ENCODE peak calls at places on chromosomes 2 and 18, in six cellular contexts. L is H1, R is HCT116, G is GM12878, U is HepG2, K is K562. M is an unnamed sample.
A peak's percentile ranks its signal among the peaks of the same experiment; 100 is the strongest.

GRCh38 chr2:161355985-161356384 is 47.8 kb downstream of the PSMD14 start:
- DNase-seq in L (no peak), R (no peak), G (no peak), U (no peak), K (no peak), M (no peak)

GRCh38 chr2:120205901-120206581 is 17.2 kb downstream of the TMEM185B start:
- DNase-seq in L (peak; percentile 93), R (no peak), G (no peak), U (no peak), K (peak; percentile 56), M (peak; percentile 25)

GRCh38 chr2:98899041-98899702 is 36.9 kb downstream of the CRACDL start:
- DNase-seq in L (peak; percentile 17), R (no peak), G (no peak), U (no peak), K (no peak), M (no peak)

GRCh38 chr2:201260302-201260800 is at the start of gene CASP8:
- DNase-seq in L (no peak), R (no peak), G (no peak), U (peak; percentile 55), K (no peak), M (no peak)

GRCh38 chr2:109410021-109410815 is 203.5 kb downstream of the SEPTIN10 start:
- DNase-seq in L (no peak), R (no peak), G (no peak), U (no peak), K (no peak), M (peak; percentile 16)

GRCh38 chr2:219274392-219274921 is 4.7 kb upstream of the DNAJB2 start:
- DNase-seq in L (no peak), R (peak; percentile 64), G (no peak), U (peak; percentile 74), K (no peak), M (peak; percentile 80)

GRCh38 chr2:42046819-42047487 is 868 bp upstream of the PKDCC start:
- DNase-seq in L (peak; percentile 70), R (no peak), G (no peak), U (peak; percentile 58), K (peak; percentile 43), M (peak; percentile 94)

GRCh38 chr2:128734521-128735295 is 416.0 kb upstream of the HS6ST1 start:
- DNase-seq in L (peak; percentile 67), R (no peak), G (no peak), U (no peak), K (no peak), M (no peak)

GRCh38 chr18:2240311-2240705 is 331.0 kb downstream of the METTL4 start:
- DNase-seq in L (no peak), R (no peak), G (no peak), U (no peak), K (no peak), M (no peak)

GRCh38 chr2:217830061-217830460 is 172.7 kb downstream of the TNS1 start:
- DNase-seq in L (no peak), R (no peak), G (no peak), U (no peak), K (no peak), M (no peak)

GRCh38 chr2:217958206-217958888 is 44.4 kb downstream of the TNS1 start:
- DNase-seq in L (no peak), R (no peak), G (no peak), U (no peak), K (no peak), M (no peak)

GRCh38 chr2:100998235-100998573 is 3.9 kb upstream of the RPL31 start:
- DNase-seq in L (no peak), R (no peak), G (no peak), U (no peak), K (no peak), M (no peak)

GRCh38 chr18:48888681-48889080 is 62.1 kb downstream of the SMAD7 start:
- DNase-seq in L (no peak), R (no peak), G (no peak), U (no peak), K (no peak), M (no peak)

GRCh38 chr2:224147174-224147573 is 108.1 kb upstream of the SERPINE2 start:
- DNase-seq in L (no peak), R (peak; percentile 24), G (no peak), U (no peak), K (no peak), M (no peak)

GRCh38 chr2:96692094-96692971 is 47.5 kb downstream of the LMAN2L start:
- DNase-seq in L (no peak), R (no peak), G (no peak), U (no peak), K (no peak), M (no peak)

GRCh38 chr2:6072757-6073156 is 380.6 kb downstream of the SOX11 start:
- DNase-seq in L (no peak), R (no peak), G (no peak), U (no peak), K (no peak), M (no peak)

GRCh38 chr18:55522011-55522410 is 66.0 kb downstream of the TCF4 start:
- DNase-seq in L (peak; percentile 82), R (no peak), G (no peak), U (no peak), K (peak; percentile 23), M (no peak)

GRCh38 chr2:142020368-142020767 is 110.4 kb downstream of the LRP1B start:
- DNase-seq in L (no peak), R (no peak), G (no peak), U (no peak), K (no peak), M (no peak)

GRCh38 chr2:5695641-5696350 is 3.6 kb downstream of the SOX11 start:
- DNase-seq in L (peak; percentile 74), R (no peak), G (no peak), U (no peak), K (no peak), M (peak; percentile 33)

GRCh38 chr18:3453540-3454364 is 3.8 kb downstream of the TGIF1 start:
- DNase-seq in L (no peak), R (no peak), G (no peak), U (peak; percentile 96), K (no peak), M (no peak)

GRCh38 chr2:213764849-213765248 is 480.6 kb downstream of the SPAG16 start:
- DNase-seq in L (no peak), R (no peak), G (no peak), U (no peak), K (no peak), M (no peak)

GRCh38 chr2:202269585-202269984 is 4.0 kb downstream of the NOP58 start:
- DNase-seq in L (no peak), R (no peak), G (peak; percentile 17), U (no peak), K (no peak), M (no peak)

GRCh38 chr2:148161909-148162308 is 141.0 kb downstream of the MBD5 start:
- DNase-seq in L (no peak), R (no peak), G (no peak), U (no peak), K (no peak), M (no peak)

GRCh38 chr18:57831597-57832377 is 28.7 kb upstream of the ATP8B1 start:
- DNase-seq in L (no peak), R (no peak), G (no peak), U (no peak), K (no peak), M (no peak)

GRCh38 chr2:125070726-125071505 is 1045.8 kb downstream of the CNTNAP5 start:
- DNase-seq in L (no peak), R (no peak), G (no peak), U (no peak), K (no peak), M (no peak)

GRCh38 chr18:49617846-49618245 is 56.0 kb downstream of the LIPG start:
- DNase-seq in L (no peak), R (no peak), G (no peak), U (no peak), K (no peak), M (no peak)

GRCh38 chr18:75211002-75211621 is 515 bp downstream of the TSHZ1 start:
- DNase-seq in L (no peak), R (no peak), G (no peak), U (peak; percentile 19), K (peak; percentile 34), M (no peak)

GRCh38 chr2:221779614-221780067 is 207.5 kb upstream of the EPHA4 start:
- DNase-seq in L (no peak), R (no peak), G (no peak), U (no peak), K (no peak), M (no peak)

GRCh38 chr2:28335666-28336065 is 57.0 kb upstream of the FOSL2 start:
- DNase-seq in L (no peak), R (no peak), G (no peak), U (no peak), K (no peak), M (no peak)
- H3K4me1 ChIP-seq in L (no peaks in the 10 kb centered on the region), R (peaks cover 19% of the 10 kb centered on the region), G (no peaks in the 10 kb centered on the region), U (no peaks in the 10 kb centered on the region), K (peaks cover 8% of the 10 kb centered on the region), M (peaks cover under 1% of the 10 kb centered on the region)

DNA sequence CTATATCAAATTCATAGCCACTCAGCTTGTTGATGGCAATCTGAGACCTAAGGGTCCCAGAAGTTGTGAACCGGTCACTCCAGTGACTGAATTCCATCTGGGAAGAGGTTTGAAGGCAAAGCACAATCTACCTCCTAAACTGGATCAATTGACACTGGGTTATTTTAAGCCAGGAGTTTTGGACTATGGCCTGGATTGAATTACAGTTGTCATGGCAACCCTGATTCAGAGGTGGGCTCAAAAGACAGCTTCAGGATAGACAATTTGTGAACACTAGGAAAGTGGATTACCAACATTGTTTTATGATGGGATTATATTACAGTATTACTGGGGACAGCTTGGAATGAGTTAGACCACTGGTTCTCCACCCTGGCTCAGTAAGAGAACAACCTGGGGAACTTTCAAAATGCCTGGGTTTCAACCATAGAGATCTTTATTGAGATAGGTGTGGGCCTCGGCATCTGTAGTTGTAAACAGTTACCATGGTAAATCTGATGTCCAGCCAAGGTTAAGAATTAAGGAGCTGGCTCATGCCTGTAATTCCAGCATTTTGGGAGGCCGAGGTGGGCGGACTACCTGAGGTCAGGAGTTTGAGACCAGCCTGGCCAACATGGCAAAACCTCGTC is 58.8 kb downstream of the MFSD6 start:
- DNase-seq in L (no peak), R (no peak), G (no peak), U (peak; percentile 62), K (no peak), M (no peak)
- TF ChIP-seq ZNF274 in L (no peak), R (no peak), G (no peak), U (no peak), K (no peak), M (no peak)

GRCh38 chr18:33669589-33669988 is 91.6 kb downstream of the ASXL3 start:
- DNase-seq in L (no peak), R (no peak), G (no peak), U (no peak), K (no peak), M (no peak)

GRCh38 chr18:33670052-33670451 is 92.0 kb downstream of the ASXL3 start:
- DNase-seq in L (no peak), R (no peak), G (no peak), U (no peak), K (no peak), M (no peak)

GRCh38 chr18:33676593-33676992 is 98.6 kb downstream of the ASXL3 start:
- DNase-seq in L (no peak), R (no peak), G (no peak), U (no peak), K (no peak), M (no peak)

GRCh38 chr18:33677891-33678290 is 99.9 kb downstream of the ASXL3 start:
- DNase-seq in L (no peak), R (no peak), G (no peak), U (no peak), K (no peak), M (no peak)

GRCh38 chr18:33673689-33674088 is 95.7 kb downstream of the ASXL3 start:
- DNase-seq in L (no peak), R (no peak), G (no peak), U (no peak), K (no peak), M (no peak)
- H3K4me1 ChIP-seq in L (peaks cover 2% of the 10 kb centered on the region), R (no peaks in the 10 kb centered on the region), G (no peaks in the 10 kb centered on the region), U (no peaks in the 10 kb centered on the region), K (no peaks in the 10 kb centered on the region), M (no peaks in the 10 kb centered on the region)

GRCh38 chr2:3827673-3828575 is 124.5 kb downstream of the DCDC2C start:
- DNase-seq in L (no peak), R (no peak), G (no peak), U (no peak), K (peak; percentile 21), M (no peak)
- TF ChIP-seq ZNF274 in L (no peak), R (no peak), G (no peak), U (no peak), K (no peak), M (no peak)

M was measured in NT2/D1.